ENCODE peak calls at places on chromosome 12, in four cellular contexts. One of them, this sample, is unnamed. For H3K4me1, the result is how much of the 10 kb centered on the place peaks cover.

GRCh38 chr12:25894759-25895158 is 63.7 kb upstream of the RASSF8 start:
- DNase-seq in tibial artery: no peak
- DNase-seq in A549: no peak
- DNase-seq in body of pancreas: no peak
- DNase-seq in this sample: no peak

GRCh38 chr12:123105427-123105826 is 45.5 kb downstream of the PITPNM2 start:
- DNase-seq in tibial artery: no peak
- DNase-seq in A549: no peak
- DNase-seq in body of pancreas: no peak
- DNase-seq in this sample: no peak

GRCh38 chr12:20601668-20602280 is 93.4 kb upstream of the SLCO1C1 start:
- DNase-seq in tibial artery: no peak
- DNase-seq in A549: peak
- DNase-seq in body of pancreas: no peak
- DNase-seq in this sample: no peak

GRCh38 chr12:34291426-34291901 is 269.2 kb downstream of the ALG10 start:
- DNase-seq in tibial artery: no peak
- DNase-seq in A549: no peak
- DNase-seq in body of pancreas: no peak
- DNase-seq in this sample: no peak

GRCh38 chr12:93918262-93918661 is 230.1 kb upstream of the PLXNC1 start:
- DNase-seq in tibial artery: no peak
- DNase-seq in A549: peak
- DNase-seq in body of pancreas: no peak
- DNase-seq in this sample: no peak

GRCh38 chr12:120316798-120317257 is 10.8 kb downstream of the PLA2G1B start:
- DNase-seq in tibial artery: no peak
- DNase-seq in A549: no peak
- DNase-seq in body of pancreas: peak
- DNase-seq in this sample: no peak

GRCh38 chr12:13278249-13278787 is 81.8 kb downstream of the EMP1 start:
- DNase-seq in tibial artery: no peak
- DNase-seq in A549: peak
- DNase-seq in body of pancreas: peak
- DNase-seq in this sample: peak

GRCh38 chr12:89250213-89250612 is 102.1 kb downstream of the DUSP6 start:
- DNase-seq in tibial artery: no peak
- DNase-seq in A549: no peak
- DNase-seq in body of pancreas: no peak
- DNase-seq in this sample: no peak

GRCh38 chr12:102300824-102301461 is 103.3 kb upstream of the PMCH start:
- DNase-seq in tibial artery: no peak
- DNase-seq in A549: peak
- DNase-seq in body of pancreas: peak
- DNase-seq in this sample: peak

GRCh38 chr12:104680506-104680905 is 223.8 kb downstream of the CHST11 start:
- DNase-seq in tibial artery: no peak
- DNase-seq in A549: no peak
- DNase-seq in body of pancreas: no peak
- DNase-seq in this sample: no peak

GRCh38 chr12:69415471-69416275 is 54.5 kb upstream of the FRS2 start:
- DNase-seq in tibial artery: peak
- DNase-seq in A549: peak
- DNase-seq in body of pancreas: peak
- DNase-seq in this sample: peak

GRCh38 chr12:126191037-126191891 is 1126.0 kb downstream of the AACS start:
- DNase-seq in tibial artery: no peak
- DNase-seq in A549: no peak
- DNase-seq in body of pancreas: peak
- DNase-seq in this sample: no peak
- H3K4me3 ChIP-seq in tibial artery: no peak
- H3K4me3 ChIP-seq in A549: no peak
- H3K4me3 ChIP-seq in body of pancreas: peak
- H3K4me3 ChIP-seq in this sample: no peak

GRCh38 chr12:131911251-131911650 is 16.8 kb downstream of the ULK1 start:
- DNase-seq in tibial artery: no peak
- DNase-seq in A549: no peak
- DNase-seq in body of pancreas: no peak
- DNase-seq in this sample: no peak

GRCh38 chr12:131913666-131914065 is 15.4 kb upstream of the PUS1 start:
- DNase-seq in tibial artery: no peak
- DNase-seq in A549: no peak
- DNase-seq in body of pancreas: no peak
- DNase-seq in this sample: no peak

GRCh38 chr12:131914179-131914702 is 14.8 kb upstream of the PUS1 start:
- DNase-seq in tibial artery: peak
- DNase-seq in A549: no peak
- DNase-seq in body of pancreas: no peak
- DNase-seq in this sample: no peak

GRCh38 chr12:131911851-131912525 is 17.1 kb upstream of the PUS1 start:
- DNase-seq in tibial artery: no peak
- DNase-seq in A549: no peak
- DNase-seq in body of pancreas: no peak
- DNase-seq in this sample: no peak

GRCh38 chr12:131912526-131913274 is 16.4 kb upstream of the PUS1 start:
- DNase-seq in tibial artery: peak
- DNase-seq in A549: peak
- DNase-seq in body of pancreas: peak
- DNase-seq in this sample: no peak
- TF ChIP-seq CTCF in tibial artery: no peak
- TF ChIP-seq CTCF in A549: no peak
- TF ChIP-seq CTCF in body of pancreas: no peak
- TF ChIP-seq CTCF in this sample: peak

DNA sequence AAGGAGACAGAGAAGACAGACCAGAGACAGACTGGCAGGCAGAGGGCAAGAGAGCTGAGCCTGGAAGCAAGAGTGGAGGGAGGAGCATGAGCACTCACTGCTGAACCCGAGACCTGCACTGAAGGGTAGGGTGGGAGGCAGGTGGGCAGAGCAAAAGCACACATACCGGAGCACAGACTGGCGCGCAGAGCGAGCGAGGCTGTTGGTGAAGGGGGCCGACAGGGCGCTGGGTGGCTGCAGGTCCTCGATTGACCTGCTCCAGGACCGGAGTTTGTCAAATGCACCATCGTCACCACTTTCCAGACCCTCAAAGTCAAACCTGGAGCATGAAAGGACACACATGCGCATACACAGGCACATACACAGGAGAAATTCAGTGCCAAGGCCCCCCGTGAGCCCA is 34.9 kb downstream of the PRPF40B start:
- DNase-seq in tibial artery: no peak
- DNase-seq in A549: no peak
- DNase-seq in body of pancreas: no peak
- DNase-seq in this sample: no peak
- H3K4me1 ChIP-seq in tibial artery: under half
- H3K4me1 ChIP-seq in A549: under half
- H3K4me1 ChIP-seq in body of pancreas: under half
- H3K4me1 ChIP-seq in this sample: under half

GRCh38 chr12:80218925-80219714 is 119.8 kb downstream of the OTOGL start:
- DNase-seq in tibial artery: no peak
- DNase-seq in A549: no peak
- DNase-seq in body of pancreas: no peak
- DNase-seq in this sample: peak

GRCh38 chr12:80222261-80222660 is 122.9 kb downstream of the OTOGL start:
- DNase-seq in tibial artery: no peak
- DNase-seq in A549: no peak
- DNase-seq in body of pancreas: no peak
- DNase-seq in this sample: no peak

GRCh38 chr12:80213871-80214270 is 114.5 kb downstream of the OTOGL start:
- DNase-seq in tibial artery: no peak
- DNase-seq in A549: no peak
- DNase-seq in body of pancreas: no peak
- DNase-seq in this sample: no peak

GRCh38 chr12:80213246-80213645 is 113.9 kb downstream of the OTOGL start:
- DNase-seq in tibial artery: no peak
- DNase-seq in A549: no peak
- DNase-seq in body of pancreas: no peak
- DNase-seq in this sample: no peak

GRCh38 chr12:80216890-80217559 is 117.7 kb downstream of the OTOGL start:
- DNase-seq in tibial artery: no peak
- DNase-seq in A549: no peak
- DNase-seq in body of pancreas: no peak
- DNase-seq in this sample: no peak
- H3K4me3 ChIP-seq in tibial artery: no peak
- H3K4me3 ChIP-seq in A549: no peak
- H3K4me3 ChIP-seq in body of pancreas: no peak
- H3K4me3 ChIP-seq in this sample: no peak

GRCh38 chr12:105935106-105935505 is 203.6 kb downstream of the NUAK1 start:
- DNase-seq in tibial artery: no peak
- DNase-seq in A549: no peak
- DNase-seq in body of pancreas: no peak
- DNase-seq in this sample: no peak

GRCh38 chr12:105936496-105936895 is 202.3 kb downstream of the NUAK1 start:
- DNase-seq in tibial artery: no peak
- DNase-seq in A549: no peak
- DNase-seq in body of pancreas: no peak
- DNase-seq in this sample: no peak

GRCh38 chr12:105931762-105932587 is 206.8 kb downstream of the NUAK1 start:
- DNase-seq in tibial artery: no peak
- DNase-seq in A549: no peak
- DNase-seq in body of pancreas: no peak
- DNase-seq in this sample: no peak

GRCh38 chr12:105935981-105936380 is 202.8 kb downstream of the NUAK1 start:
- DNase-seq in tibial artery: no peak
- DNase-seq in A549: no peak
- DNase-seq in body of pancreas: no peak
- DNase-seq in this sample: no peak

GRCh38 chr12:105933671-105934665 is 204.8 kb downstream of the NUAK1 start:
- DNase-seq in tibial artery: peak
- DNase-seq in A549: peak
- DNase-seq in body of pancreas: peak
- DNase-seq in this sample: no peak
- TF ChIP-seq CTCF in tibial artery: no peak
- TF ChIP-seq CTCF in A549: no peak
- TF ChIP-seq CTCF in body of pancreas: no peak
- TF ChIP-seq CTCF in this sample: no peak